ENCODE peak calls at places on chromosomes 13 and 19, in eight cellular contexts. One of them, this sample, is unnamed.

GRCh38 chr13:27636624-27637288 is 15.1 kb downstream of the POLR1D start:
- DNase-seq in endothelial cell of umbilical vein: peak; percentile 42
- DNase-seq in spleen: no peak
- DNase-seq in sigmoid colon: no peak
- DNase-seq in breast epithelium: no peak
- DNase-seq in HepG2: no peak
- DNase-seq in heart left ventricle: no peak
- DNase-seq in A549: no peak
- DNase-seq in this sample: no peak

GRCh38 chr19:45514376-45515051 is 7.2 kb downstream of the VASP start:
- DNase-seq in breast epithelium: no peak
- DNase-seq in spleen: no peak
- DNase-seq in endothelial cell of umbilical vein: no peak
- DNase-seq in HepG2: peak; percentile 95
- DNase-seq in sigmoid colon: no peak
- DNase-seq in A549: no peak
- DNase-seq in heart left ventricle: no peak
- DNase-seq in this sample: no peak

GRCh38 chr13:52615817-52616216 is 26.4 kb upstream of the HNRNPA1L2 start:
- DNase-seq in HepG2: peak; percentile 43
- DNase-seq in endothelial cell of umbilical vein: no peak
- DNase-seq in spleen: no peak
- DNase-seq in sigmoid colon: no peak
- DNase-seq in A549: peak; percentile 8
- DNase-seq in heart left ventricle: no peak
- DNase-seq in breast epithelium: no peak
- DNase-seq in this sample: no peak

GRCh38 chr19:53772943-53773342 is 51.2 kb downstream of the NLRP12 start:
- DNase-seq in endothelial cell of umbilical vein: peak; percentile 66
- DNase-seq in spleen: no peak
- DNase-seq in heart left ventricle: no peak
- DNase-seq in A549: peak; percentile 38
- DNase-seq in sigmoid colon: no peak
- DNase-seq in HepG2: peak; percentile 67
- DNase-seq in breast epithelium: no peak
- DNase-seq in this sample: peak; percentile 83

GRCh38 chr19:47047931-47048399 is 459 bp downstream of the TMEM160 start:
- DNase-seq in spleen: peak; percentile 91
- DNase-seq in sigmoid colon: peak; percentile 93
- DNase-seq in HepG2: peak; percentile 93
- DNase-seq in endothelial cell of umbilical vein: peak; percentile 90
- DNase-seq in heart left ventricle: peak; percentile 85
- DNase-seq in A549: peak; percentile 100
- DNase-seq in breast epithelium: peak; percentile 81
- DNase-seq in this sample: peak; percentile 95

GRCh38 chr19:6216996-6217751 is 62.6 kb downstream of the MLLT1 start:
- DNase-seq in heart left ventricle: peak; percentile 61
- DNase-seq in endothelial cell of umbilical vein: no peak
- DNase-seq in sigmoid colon: peak; percentile 66
- DNase-seq in spleen: peak; percentile 71
- DNase-seq in A549: no peak
- DNase-seq in HepG2: no peak
- DNase-seq in breast epithelium: no peak
- DNase-seq in this sample: peak; percentile 47

GRCh38 chr13:51881296-51881695 is 19.5 kb downstream of the CCDC70 start:
- DNase-seq in breast epithelium: no peak
- DNase-seq in heart left ventricle: no peak
- DNase-seq in spleen: no peak
- DNase-seq in endothelial cell of umbilical vein: no peak
- DNase-seq in A549: no peak
- DNase-seq in HepG2: no peak
- DNase-seq in sigmoid colon: no peak
- DNase-seq in this sample: no peak

GRCh38 chr19:610071-610800 is 20.6 kb downstream of the HCN2 start:
- DNase-seq in spleen: peak; percentile 84
- DNase-seq in heart left ventricle: no peak
- DNase-seq in A549: no peak
- DNase-seq in endothelial cell of umbilical vein: no peak
- DNase-seq in HepG2: no peak
- DNase-seq in sigmoid colon: no peak
- DNase-seq in breast epithelium: no peak
- DNase-seq in this sample: peak; percentile 44

GRCh38 chr13:26623125-26623524 is 65.6 kb downstream of the WASF3 start:
- DNase-seq in heart left ventricle: no peak
- DNase-seq in spleen: no peak
- DNase-seq in HepG2: no peak
- DNase-seq in endothelial cell of umbilical vein: no peak
- DNase-seq in A549: no peak
- DNase-seq in sigmoid colon: no peak
- DNase-seq in breast epithelium: no peak
- DNase-seq in this sample: no peak

GRCh38 chr19:4217429-4218264 is 11.7 kb upstream of the EBI3 start:
- DNase-seq in endothelial cell of umbilical vein: no peak
- DNase-seq in breast epithelium: no peak
- DNase-seq in sigmoid colon: no peak
- DNase-seq in A549: no peak
- DNase-seq in HepG2: no peak
- DNase-seq in heart left ventricle: no peak
- DNase-seq in spleen: no peak
- DNase-seq in this sample: no peak

GRCh38 chr19:51250786-51251452 is at the start of gene SIGLECL1:
- DNase-seq in HepG2: no peak
- DNase-seq in sigmoid colon: no peak
- DNase-seq in breast epithelium: no peak
- DNase-seq in endothelial cell of umbilical vein: no peak
- DNase-seq in A549: no peak
- DNase-seq in heart left ventricle: no peak
- DNase-seq in spleen: no peak
- DNase-seq in this sample: peak; percentile 81

GRCh38 chr19:4967738-4968461 is 1.0 kb upstream of the KDM4B start:
- DNase-seq in A549: no peak
- DNase-seq in heart left ventricle: no peak
- DNase-seq in HepG2: no peak
- DNase-seq in breast epithelium: no peak
- DNase-seq in sigmoid colon: no peak
- DNase-seq in spleen: no peak
- DNase-seq in endothelial cell of umbilical vein: no peak
- DNase-seq in this sample: peak; percentile 69

GRCh38 chr19:23774156-23774971 is 15.7 kb upstream of the ZNF681 start:
- DNase-seq in endothelial cell of umbilical vein: no peak
- DNase-seq in heart left ventricle: no peak
- DNase-seq in HepG2: no peak
- DNase-seq in spleen: no peak
- DNase-seq in A549: no peak
- DNase-seq in sigmoid colon: no peak
- DNase-seq in breast epithelium: no peak
- DNase-seq in this sample: no peak

GRCh38 chr13:77620138-77620537 is 77.3 kb upstream of the SLAIN1 start:
- DNase-seq in spleen: no peak
- DNase-seq in A549: no peak
- DNase-seq in heart left ventricle: no peak
- DNase-seq in sigmoid colon: no peak
- DNase-seq in endothelial cell of umbilical vein: no peak
- DNase-seq in HepG2: no peak
- DNase-seq in breast epithelium: no peak
- DNase-seq in this sample: no peak

GRCh38 chr13:48770372-48770771 is 116.6 kb downstream of the CYSLTR2 start:
- DNase-seq in A549: no peak
- DNase-seq in spleen: no peak
- DNase-seq in sigmoid colon: no peak
- DNase-seq in endothelial cell of umbilical vein: no peak
- DNase-seq in breast epithelium: no peak
- DNase-seq in heart left ventricle: no peak
- DNase-seq in HepG2: no peak
- DNase-seq in this sample: no peak

GRCh38 chr13:110490009-110490770 is 71.3 kb downstream of the RAB20 start:
- DNase-seq in sigmoid colon: no peak
- DNase-seq in spleen: no peak
- DNase-seq in A549: no peak
- DNase-seq in endothelial cell of umbilical vein: no peak
- DNase-seq in breast epithelium: no peak
- DNase-seq in heart left ventricle: peak; percentile 22
- DNase-seq in HepG2: peak; percentile 89
- DNase-seq in this sample: no peak

GRCh38 chr19:42113641-42114348 is 18.5 kb downstream of the POU2F2 start:
- DNase-seq in HepG2: peak; percentile 33
- DNase-seq in breast epithelium: no peak
- DNase-seq in sigmoid colon: no peak
- DNase-seq in heart left ventricle: no peak
- DNase-seq in A549: peak; percentile 97
- DNase-seq in endothelial cell of umbilical vein: peak; percentile 97
- DNase-seq in spleen: peak; percentile 89
- DNase-seq in this sample: no peak

GRCh38 chr13:113043931-113044330 is 61.7 kb upstream of the F7 start:
- DNase-seq in HepG2: no peak
- DNase-seq in endothelial cell of umbilical vein: no peak
- DNase-seq in breast epithelium: no peak
- DNase-seq in sigmoid colon: no peak
- DNase-seq in A549: no peak
- DNase-seq in heart left ventricle: peak; percentile 10
- DNase-seq in spleen: no peak
- DNase-seq in this sample: no peak
- H3K4me3 ChIP-seq in HepG2: no peak overlapping the region
- H3K4me3 ChIP-seq in endothelial cell of umbilical vein: no peak overlapping the region
- H3K4me3 ChIP-seq in breast epithelium: no peak overlapping the region
- H3K4me3 ChIP-seq in sigmoid colon: no peak overlapping the region
- H3K4me3 ChIP-seq in A549: no peak overlapping the region
- H3K4me3 ChIP-seq in heart left ventricle: no peak overlapping the region
- H3K4me3 ChIP-seq in spleen: no peak overlapping the region
- H3K4me3 ChIP-seq in this sample: no peak overlapping the region

GRCh38 chr13:41008349-41008980 is 10.7 kb downstream of the ELF1 start:
- DNase-seq in endothelial cell of umbilical vein: no peak
- DNase-seq in sigmoid colon: no peak
- DNase-seq in heart left ventricle: no peak
- DNase-seq in HepG2: peak; percentile 93
- DNase-seq in breast epithelium: no peak
- DNase-seq in spleen: no peak
- DNase-seq in A549: no peak
- DNase-seq in this sample: no peak
- TF ChIP-seq POLR2A in endothelial cell of umbilical vein: no peak
- TF ChIP-seq POLR2A in sigmoid colon: no peak
- TF ChIP-seq POLR2A in heart left ventricle: no peak
- TF ChIP-seq POLR2A in HepG2: no peak
- TF ChIP-seq POLR2A in breast epithelium: no peak
- TF ChIP-seq POLR2A in spleen: no peak
- TF ChIP-seq POLR2A in A549: no peak
- TF ChIP-seq POLR2A in this sample: no peak

GRCh38 chr19:16334421-16334820 is 9.8 kb downstream of the KLF2 start:
- DNase-seq in HepG2: no peak
- DNase-seq in endothelial cell of umbilical vein: peak; percentile 53
- DNase-seq in breast epithelium: no peak
- DNase-seq in heart left ventricle: no peak
- DNase-seq in spleen: no peak
- DNase-seq in sigmoid colon: no peak
- DNase-seq in A549: no peak
- DNase-seq in this sample: no peak
- H3K4me3 ChIP-seq in HepG2: no peak overlapping the region
- H3K4me3 ChIP-seq in endothelial cell of umbilical vein: no peak overlapping the region
- H3K4me3 ChIP-seq in breast epithelium: no peak overlapping the region
- H3K4me3 ChIP-seq in heart left ventricle: no peak overlapping the region
- H3K4me3 ChIP-seq in spleen: no peak overlapping the region
- H3K4me3 ChIP-seq in sigmoid colon: no peak overlapping the region
- H3K4me3 ChIP-seq in A549: no peak overlapping the region
- H3K4me3 ChIP-seq in this sample: no peak overlapping the region

DNA sequence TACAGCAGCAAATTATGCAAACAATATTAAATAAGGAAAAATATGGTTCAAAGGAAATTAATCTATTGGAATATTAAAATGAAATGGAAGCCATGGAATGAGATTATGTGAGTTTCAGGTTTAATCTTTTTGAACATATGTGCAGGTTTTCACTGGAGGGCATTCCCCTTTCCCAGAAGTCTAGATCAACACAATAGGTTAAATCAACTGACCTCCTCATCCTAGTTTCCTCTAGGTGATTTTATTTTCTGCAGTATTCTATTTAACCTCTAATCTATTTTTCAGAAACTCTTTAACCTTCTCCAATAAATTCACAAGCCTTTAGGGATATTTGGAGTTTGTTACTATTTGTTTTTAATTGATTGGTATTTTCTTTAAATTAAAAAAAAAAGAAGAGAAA is 2657.6 kb upstream of the PCDH20 start:
- DNase-seq in heart left ventricle: no peak
- DNase-seq in breast epithelium: no peak
- DNase-seq in endothelial cell of umbilical vein: peak; percentile 2
- DNase-seq in sigmoid colon: no peak
- DNase-seq in spleen: no peak
- DNase-seq in HepG2: peak; percentile 3
- DNase-seq in A549: no peak
- DNase-seq in this sample: no peak
- TF ChIP-seq POLR2A in heart left ventricle: no peak
- TF ChIP-seq POLR2A in breast epithelium: no peak
- TF ChIP-seq POLR2A in endothelial cell of umbilical vein: no peak
- TF ChIP-seq POLR2A in sigmoid colon: no peak
- TF ChIP-seq POLR2A in spleen: no peak
- TF ChIP-seq POLR2A in HepG2: no peak
- TF ChIP-seq POLR2A in A549: no peak
- TF ChIP-seq POLR2A in this sample: no peak

GRCh38 chr13:109206616-109207015 is 577.2 kb downstream of the MYO16 start:
- DNase-seq in endothelial cell of umbilical vein: no peak
- DNase-seq in heart left ventricle: no peak
- DNase-seq in spleen: no peak
- DNase-seq in breast epithelium: no peak
- DNase-seq in sigmoid colon: no peak
- DNase-seq in A549: no peak
- DNase-seq in HepG2: no peak
- DNase-seq in this sample: no peak

GRCh38 chr13:109211616-109212015 is 574.8 kb downstream of the IRS2 start:
- DNase-seq in breast epithelium: no peak
- DNase-seq in A549: peak; percentile 13
- DNase-seq in sigmoid colon: no peak
- DNase-seq in spleen: no peak
- DNase-seq in HepG2: no peak
- DNase-seq in endothelial cell of umbilical vein: no peak
- DNase-seq in heart left ventricle: no peak
- DNase-seq in this sample: no peak

GRCh38 chr13:109207618-109208017 is 578.2 kb downstream of the MYO16 start:
- DNase-seq in spleen: no peak
- DNase-seq in HepG2: no peak
- DNase-seq in sigmoid colon: no peak
- DNase-seq in A549: no peak
- DNase-seq in breast epithelium: no peak
- DNase-seq in endothelial cell of umbilical vein: no peak
- DNase-seq in heart left ventricle: no peak
- DNase-seq in this sample: no peak

GRCh38 chr13:109209526-109209925 is 576.9 kb downstream of the IRS2 start:
- DNase-seq in A549: no peak
- DNase-seq in sigmoid colon: no peak
- DNase-seq in HepG2: no peak
- DNase-seq in heart left ventricle: no peak
- DNase-seq in endothelial cell of umbilical vein: no peak
- DNase-seq in spleen: no peak
- DNase-seq in breast epithelium: no peak
- DNase-seq in this sample: no peak

DNA sequence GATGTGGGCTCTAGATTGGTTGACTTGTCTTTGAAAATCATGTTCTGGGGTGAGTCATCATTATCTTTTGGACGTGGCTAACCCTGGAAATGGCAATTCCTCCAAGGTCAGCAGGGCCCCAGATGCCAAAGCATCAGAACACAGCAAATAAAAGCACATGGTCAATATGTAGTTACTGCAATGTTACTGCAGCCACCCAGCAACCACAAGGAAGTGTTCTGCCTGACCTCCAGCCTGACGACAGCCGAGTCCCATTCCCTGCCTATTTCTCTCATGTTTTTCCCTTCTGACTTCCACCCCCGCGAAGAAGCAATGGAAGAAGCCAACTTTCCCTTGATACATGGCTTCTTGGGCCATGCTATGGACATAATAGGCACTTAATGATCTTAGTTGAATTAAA is 577.9 kb downstream of the IRS2 start:
- DNase-seq in A549: no peak
- DNase-seq in sigmoid colon: no peak
- DNase-seq in endothelial cell of umbilical vein: no peak
- DNase-seq in HepG2: no peak
- DNase-seq in heart left ventricle: no peak
- DNase-seq in spleen: no peak
- DNase-seq in breast epithelium: no peak
- DNase-seq in this sample: no peak
- H3K4me3 ChIP-seq in A549: no peak overlapping the region
- H3K4me3 ChIP-seq in sigmoid colon: no peak overlapping the region
- H3K4me3 ChIP-seq in endothelial cell of umbilical vein: no peak overlapping the region
- H3K4me3 ChIP-seq in HepG2: no peak overlapping the region
- H3K4me3 ChIP-seq in heart left ventricle: no peak overlapping the region
- H3K4me3 ChIP-seq in spleen: no peak overlapping the region
- H3K4me3 ChIP-seq in breast epithelium: no peak overlapping the region
- H3K4me3 ChIP-seq in this sample: no peak overlapping the region

This sample was measured in testis.